ENCODE peak calls at places on chromosomes 4 and X, in seven cellular contexts. G is heart left ventricle, V is body of pancreas, S is left lung, H is tibial artery, C is ovary, A is right lobe of liver. O is an unnamed sample. For H3K4me1, the result is how much of the 10 kb centered on the place peaks cover.

GRCh38 chr4:120018786-120019185 is 47.9 kb downstream of the MAD2L1 start:
- DNase-seq in H (no peak), C (no peak), S (no peak), G (no peak), V (no peak), A (no peak), O (no peak)

GRCh38 chr4:123478859-123479345 is 82.3 kb downstream of the SPRY1 start:
- DNase-seq in S (no peak), V (peak), H (no peak), C (no peak), G (no peak), A (peak), O (no peak)

GRCh38 chrX:118345045-118345400 is 883 bp upstream of the WDR44 start:
- DNase-seq in G (no peak), V (no peak), H (no peak), A (no peak), C (no peak), S (no peak), O (no peak)

GRCh38 chr4:108685036-108685686 is 34.8 kb downstream of the OSTC start:
- DNase-seq in V (no peak), S (no peak), A (no peak), G (no peak), H (no peak), C (no peak), O (no peak)

GRCh38 chr4:20418865-20419451 is 167.3 kb downstream of the SLIT2 start:
- DNase-seq in S (no peak), A (no peak), H (no peak), V (no peak), G (no peak), C (no peak), O (no peak)

GRCh38 chrX:2701600-2701999 is 10.5 kb downstream of the CD99 start:
- DNase-seq in S (no peak), V (peak), H (no peak), G (peak), C (no peak), A (no peak), O (peak)

GRCh38 chrX:24965400-24965799 is 50.4 kb downstream of the ARX start:
- DNase-seq in S (no peak), A (no peak), H (no peak), V (no peak), C (no peak), G (no peak), O (no peak)

GRCh38 chrX:79413009-79413408 is 45.9 kb upstream of the ITM2A start:
- DNase-seq in S (no peak), H (no peak), V (no peak), C (no peak), A (no peak), G (no peak), O (no peak)

GRCh38 chr4:8699063-8699385 is 106.5 kb downstream of the CPZ start:
- DNase-seq in V (no peak), C (no peak), S (no peak), A (no peak), G (no peak), H (no peak), O (no peak)

GRCh38 chr4:176999943-177000543 is 207.3 kb upstream of the VEGFC start:
- DNase-seq in C (no peak), G (no peak), V (no peak), H (no peak), S (no peak), A (no peak), O (no peak)

GRCh38 chr4:169342906-169343560 is 72.3 kb upstream of the SH3RF1 start:
- DNase-seq in C (no peak), S (no peak), V (no peak), A (no peak), H (no peak), G (no peak), O (no peak)

GRCh38 chr4:5753766-5754528 is 42.9 kb downstream of the EVC start:
- DNase-seq in C (no peak), V (no peak), S (no peak), G (no peak), H (no peak), A (no peak), O (no peak)

GRCh38 chrX:119643696-119644095 is 37.5 kb upstream of the NKRF start:
- DNase-seq in C (no peak), H (no peak), V (no peak), A (no peak), G (no peak), S (no peak), O (no peak)

GRCh38 chr4:114028071-114028470 is 48.6 kb upstream of the ARSJ start:
- DNase-seq in A (no peak), H (no peak), V (no peak), G (no peak), S (no peak), C (no peak), O (no peak)

GRCh38 chr4:23237771-23238170 is 545.0 kb downstream of the GBA3 start:
- DNase-seq in A (peak), S (no peak), V (peak), G (peak), H (no peak), C (no peak), O (peak)

GRCh38 chr4:183438458-183439113 is 5.8 kb upstream of the CDKN2AIP start:
- DNase-seq in H (no peak), A (no peak), C (no peak), S (no peak), V (peak), G (no peak), O (no peak)

GRCh38 chrX:155966876-155967275 is 30.6 kb upstream of the IL9R start:
- DNase-seq in C (no peak), G (no peak), A (no peak), V (no peak), H (no peak), S (no peak), O (no peak)

GRCh38 chr4:94277539-94277938 is 65.1 kb downstream of the HPGDS start:
- DNase-seq in A (no peak), C (no peak), G (no peak), V (no peak), H (no peak), S (no peak), O (no peak)

GRCh38 chr4:33924801-33925200 is 2319.5 kb downstream of the ARAP2 start:
- DNase-seq in G (no peak), V (no peak), A (no peak), H (no peak), S (no peak), C (no peak), O (no peak)

GRCh38 chr4:123350191-123350544 is 46.4 kb upstream of the SPRY1 start:
- DNase-seq in G (no peak), A (no peak), C (no peak), S (no peak), V (peak), H (no peak), O (no peak)

GRCh38 chr4:76709454-76709853 is 188.5 kb downstream of the SOWAHB start:
- DNase-seq in H (no peak), S (no peak), G (no peak), V (no peak), C (no peak), A (no peak), O (no peak)

GRCh38 chr4:25252230-25253071 is 18.6 kb downstream of the PI4K2B start:
- DNase-seq in H (no peak), V (no peak), C (no peak), S (no peak), G (no peak), A (peak), O (no peak)

GRCh38 chr4:109723110-109723509 is 6.8 kb downstream of the PLA2G12A start:
- DNase-seq in A (no peak), C (no peak), G (no peak), H (no peak), V (no peak), S (no peak), O (no peak)

GRCh38 chrX:133726642-133727041 is 258.8 kb downstream of the GPC3 start:
- DNase-seq in C (no peak), S (no peak), V (no peak), H (no peak), G (no peak), A (no peak), O (no peak)

GRCh38 chrX:115602729-115603389 is 41.9 kb downstream of the PLS3 start:
- DNase-seq in G (no peak), A (no peak), C (no peak), V (no peak), H (no peak), S (no peak), O (no peak)

GRCh38 chr4:54571293-54571723 is 86.4 kb upstream of the KIT start:
- DNase-seq in C (no peak), S (no peak), V (no peak), G (no peak), H (no peak), A (no peak), O (no peak)

GRCh38 chrX:120753413-120754251 is 122.0 kb downstream of the CT47B1 start:
- DNase-seq in A (no peak), G (no peak), S (no peak), H (no peak), V (no peak), C (no peak), O (no peak)

GRCh38 chr4:3424522-3425095 is 17.2 kb upstream of the HGFAC start:
- DNase-seq in H (no peak), V (no peak), C (no peak), G (no peak), A (no peak), S (peak), O (no peak)

GRCh38 chr4:36187723-36188333 is 56.5 kb downstream of the ARAP2 start:
- DNase-seq in G (no peak), V (peak), S (no peak), A (no peak), C (no peak), H (no peak), O (no peak)

GRCh38 chr4:71186566-71187398 is 152.0 kb upstream of the SLC4A4 start:
- DNase-seq in S (peak), V (peak), H (peak), C (no peak), G (peak), A (peak), O (peak)

DNA sequence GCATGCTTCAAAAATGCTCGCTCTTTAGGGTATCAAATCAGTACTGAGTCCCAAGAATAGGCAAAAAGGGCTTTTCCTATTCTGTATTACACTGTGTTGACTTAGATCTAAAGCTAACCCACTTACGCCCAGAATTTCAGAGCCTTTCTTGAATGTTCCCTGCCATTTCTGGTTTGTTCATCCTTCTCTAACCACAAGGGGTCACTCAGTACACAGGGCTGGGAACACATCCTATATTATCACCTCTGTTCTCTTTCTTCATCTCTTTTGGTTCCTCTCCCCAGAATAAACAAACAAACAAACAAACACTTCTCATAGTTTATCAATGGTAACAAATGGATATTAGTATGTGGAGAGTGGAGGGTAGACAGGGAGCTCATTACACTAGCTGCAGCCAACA is 25.5 kb upstream of the MORC4 start:
- DNase-seq in A (no peak), V (no peak), G (no peak), H (no peak), C (no peak), S (no peak), O (no peak)
- TF ChIP-seq CTCF in A (peak), V (peak), G (peak), H (no peak), C (peak), S (no peak), O (peak)

GRCh38 chr4:140170299-140170698 is 16.3 kb upstream of the MAML3 start:
- DNase-seq in H (no peak), V (no peak), S (no peak), C (no peak), G (no peak), A (no peak), O (no peak)
- H3K4me1 ChIP-seq in H (under half), V (under half), S (under half), C (under half), G (under half), A (under half), O (under half)

DNA sequence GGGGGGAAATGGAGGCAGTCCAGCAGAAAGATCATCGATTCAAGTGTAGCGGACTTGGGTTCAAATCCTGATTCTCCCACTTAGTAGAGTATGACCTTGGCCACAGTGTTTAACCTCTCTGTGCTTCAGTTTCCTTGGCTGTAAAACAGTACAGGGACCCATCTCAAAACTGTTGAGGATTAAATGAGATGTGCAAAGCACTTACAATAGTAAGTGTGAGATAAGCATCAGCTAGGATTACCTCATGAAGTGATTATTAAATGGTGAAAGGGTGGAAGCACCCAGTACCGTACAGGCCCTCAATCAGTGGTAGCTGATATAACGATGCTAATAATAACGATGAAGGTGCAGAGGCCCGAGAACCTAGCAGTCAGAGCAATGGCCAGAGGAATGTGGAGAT is 45.1 kb downstream of the PRPS1 start:
- DNase-seq in H (no peak), V (no peak), S (no peak), G (no peak), C (no peak), A (no peak), O (no peak)
- H3K4me3 ChIP-seq in H (no peak), V (no peak), S (no peak), G (no peak), C (no peak), A (no peak), O (peak)

GRCh38 chr4:4524364-4524763 is 17.5 kb downstream of the STX18 start:
- DNase-seq in A (no peak), G (no peak), S (no peak), C (no peak), H (no peak), V (peak), O (no peak)
- TF ChIP-seq CTCF in A (no peak), G (no peak), S (no peak), C (no peak), H (no peak), V (no peak), O (no peak)

DNA sequence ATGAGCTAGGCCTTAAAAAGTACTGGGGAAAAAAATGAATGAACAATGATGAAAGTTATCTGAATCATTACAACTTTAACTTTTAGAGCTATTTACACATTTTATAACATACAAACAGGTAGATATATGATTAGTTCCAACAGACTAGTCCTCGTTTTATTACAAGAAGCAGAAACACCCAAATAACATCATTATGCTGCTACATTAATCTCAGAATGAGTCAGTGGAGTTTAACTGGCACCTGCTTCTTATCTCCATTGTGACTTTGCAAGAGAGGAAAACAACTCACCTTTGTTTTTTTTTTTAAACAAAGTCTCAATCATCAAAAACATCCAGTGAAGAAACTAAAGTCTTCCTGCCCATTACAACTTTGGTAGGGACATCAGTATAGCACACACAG is 15.2 kb downstream of the ATP8A1 start:
- DNase-seq in H (no peak), G (no peak), S (no peak), C (no peak), A (no peak), V (no peak), O (no peak)
- H3K4me1 ChIP-seq in H (under half), G (under half), S (under half), C (under half), A (under half), V (under half), O (half or more)